ENCODE peak calls at places on chromosome 4, in six cellular contexts. L, O, B, C, N and K are unnamed samples.

GRCh38 chr4:138039010-138039409 is 203.1 kb downstream of the SLC7A11 start:
- DNase-seq in C (no peak), L (no peak), O (no peak), B (no peak), N (peak; percentile 35), K (no peak)

GRCh38 chr4:57945298-57945697 is 835.1 kb upstream of the IGFBP7 start:
- DNase-seq in O (no peak), C (peak; percentile 38), B (no peak), L (no peak), N (no peak), K (no peak)

GRCh38 chr4:109091754-109092409 is 210.6 kb downstream of the COL25A1 start:
- DNase-seq in N (no peak), C (no peak), L (no peak), O (no peak), B (no peak), K (no peak)

GRCh38 chr4:102438396-102438795 is 62.8 kb upstream of the NFKB1 start:
- DNase-seq in B (no peak), C (no peak), N (no peak), O (no peak), L (no peak), K (no peak)

GRCh38 chr4:48255130-48255958 is 14.3 kb downstream of the TEC start:
- DNase-seq in L (no peak), N (no peak), O (no peak), C (no peak), B (no peak), K (no peak)

GRCh38 chr4:54913751-54914526 is 211.5 kb downstream of the KDR start:
- DNase-seq in O (no peak), B (peak; percentile 51), C (no peak), N (no peak), L (no peak), K (no peak)

GRCh38 chr4:76377922-76378321 is 43.0 kb downstream of the CCDC158 start:
- DNase-seq in O (peak; percentile 15), C (peak; percentile 64), N (peak; percentile 50), L (no peak), B (no peak), K (peak; percentile 27)

GRCh38 chr4:3871181-3871852 is 105.1 kb downstream of the ADRA2C start:
- DNase-seq in O (no peak), L (peak; percentile 61), B (peak; percentile 83), C (peak; percentile 13), N (no peak), K (no peak)

GRCh38 chr4:125283702-125284279 is 31.0 kb upstream of the FAT4 start:
- DNase-seq in C (peak; percentile 26), L (no peak), O (no peak), N (peak; percentile 60), B (no peak), K (peak; percentile 17)

GRCh38 chr4:80154547-80154933 is 42.8 kb upstream of the PRDM8 start:
- DNase-seq in N (no peak), B (no peak), O (no peak), L (no peak), C (no peak), K (no peak)

GRCh38 chr4:3136454-3136853 is 62.0 kb downstream of the HTT start:
- DNase-seq in N (peak; percentile 18), B (no peak), C (no peak), L (no peak), O (no peak), K (no peak)

GRCh38 chr4:54165438-54165837 is 63.7 kb upstream of the PDGFRA start:
- DNase-seq in N (peak; percentile 93), B (no peak), L (no peak), C (no peak), O (no peak), K (no peak)

GRCh38 chr4:108885211-108885610 is 122.4 kb upstream of the ETNPPL start:
- DNase-seq in B (no peak), C (no peak), L (no peak), O (no peak), N (peak; percentile 63), K (no peak)

GRCh38 chr4:184061582-184061981 is 156.1 kb downstream of the ENPP6 start:
- DNase-seq in N (no peak), B (no peak), O (no peak), L (no peak), C (no peak), K (no peak)

GRCh38 chr4:186701273-186701672 is 22.4 kb downstream of the FAT1 start:
- DNase-seq in O (no peak), C (no peak), B (no peak), N (peak; percentile 77), L (no peak), K (no peak)

GRCh38 chr4:4582653-4583052 is 40.8 kb upstream of the STX18 start:
- DNase-seq in L (no peak), B (no peak), N (no peak), C (no peak), O (no peak), K (no peak)

GRCh38 chr4:4765811-4766210 is 93.7 kb upstream of the MSX1 start:
- DNase-seq in C (no peak), O (no peak), B (no peak), N (no peak), L (no peak), K (no peak)

GRCh38 chr4:141335166-141335565 is 114.5 kb downstream of the ZNF330 start:
- DNase-seq in C (no peak), O (no peak), N (no peak), L (no peak), B (no peak), K (no peak)

GRCh38 chr4:22202351-22203343 is 254.1 kb upstream of the KCNIP4 start:
- DNase-seq in B (no peak), L (no peak), N (no peak), O (no peak), C (no peak), K (no peak)

DNA sequence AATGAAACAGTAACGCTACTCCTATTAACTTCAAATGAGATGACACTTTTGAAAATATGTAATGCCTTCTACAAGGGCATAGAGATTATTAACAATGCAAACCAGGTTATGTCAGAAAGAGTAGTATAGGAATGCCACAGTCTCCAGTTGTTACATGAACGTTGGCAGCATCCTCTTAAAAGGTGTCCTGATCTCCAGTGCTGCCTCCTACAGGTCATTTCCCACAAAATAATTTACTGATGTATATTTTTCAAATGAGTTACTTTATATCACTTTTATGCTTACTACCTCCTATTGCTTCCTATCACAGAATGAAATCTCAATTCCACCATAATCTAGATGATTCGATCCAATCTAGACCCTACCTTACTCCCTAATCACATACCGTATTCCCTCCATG is 195.2 kb upstream of the EPHA5 start:
- DNase-seq in C (peak; percentile 6), L (no peak), B (no peak), O (no peak), N (peak; percentile 9), K (no peak)
- TF ChIP-seq CTCF in C (peak; percentile 15), L (no peak), B (no peak), O (no peak), N (peak; percentile 37), K (peak; percentile 38)

GRCh38 chr4:1962980-1963379 is 45.8 kb downstream of the NELFA start:
- DNase-seq in C (no peak), N (no peak), O (no peak), B (no peak), L (no peak), K (no peak)
- TF ChIP-seq CTCF in C (no peak), N (no peak), O (no peak), B (no peak), L (no peak), K (no peak)

GRCh38 chr4:122894802-122895201 is 27.6 kb downstream of the NUDT6 start:
- DNase-seq in B (no peak), C (no peak), O (no peak), N (no peak), L (no peak), K (no peak)
- TF ChIP-seq CTCF in B (no peak), C (no peak), O (no peak), N (no peak), L (no peak), K (no peak)

GRCh38 chr4:87033902-87034301 is 99.1 kb downstream of the AFF1 start:
- DNase-seq in N (no peak), L (no peak), B (no peak), O (no peak), C (no peak), K (no peak)
- TF ChIP-seq CTCF in N (no peak), L (peak; percentile 35), B (no peak), O (no peak), C (no peak), K (no peak)

GRCh38 chr4:97153042-97153441 is 990.2 kb downstream of the STPG2 start:
- DNase-seq in N (peak; percentile 41), B (no peak), C (peak; percentile 1), O (no peak), L (no peak), K (no peak)
- TF ChIP-seq CTCF in N (peak; percentile 24), B (peak; percentile 28), C (no peak), O (no peak), L (no peak), K (peak; percentile 32)